ENCODE peak calls at places on chromosome 10, in seven cellular contexts. I is prostate gland, G is PC-9, M is K562, Q is fibroblast of the aortic adventitia, J is fibroblast of lung, L is kidney epithelial cell. C is an unnamed sample.

GRCh38 chr10:1266033-1266802 is 210.0 kb downstream of the WDR37 start:
- DNase-seq in I (no peak), G (no peak), M (no peak), Q (no peak), J (no peak), L (no peak), C (no peak)

GRCh38 chr10:23198610-23198939 is 6.5 kb downstream of the PTF1A start:
- DNase-seq in I (no peak), G (no peak), M (no peak), Q (no peak), J (no peak), L (no peak), C (no peak)

GRCh38 chr10:29420744-29421143 is 131.9 kb downstream of the LYZL1 start:
- DNase-seq in I (no peak), G (no peak), M (no peak), Q (no peak), J (no peak), L (no peak), C (no peak)

GRCh38 chr10:88702848-88703597 is 3.0 kb upstream of the LIPK start:
- DNase-seq in I (no peak), G (peak), M (no peak), Q (no peak), J (peak), L (peak), C (no peak)

GRCh38 chr10:58851606-58852005 is 324.8 kb upstream of the PHYHIPL start:
- DNase-seq in I (no peak), G (no peak), M (no peak), Q (no peak), J (no peak), L (no peak), C (no peak)

GRCh38 chr10:133160813-133161471 is 923 bp downstream of the KNDC1 start:
- DNase-seq in I (no peak), G (no peak), M (no peak), Q (no peak), J (no peak), L (no peak), C (no peak)

GRCh38 chr10:100346351-100346764 is 675 bp upstream of the SCD start:
- DNase-seq in I (peak), G (peak), M (peak), Q (peak), J (peak), L (no peak), C (peak)

GRCh38 chr10:31148955-31149354 is 117.3 kb upstream of the ZNF438 start:
- DNase-seq in I (no peak), G (no peak), M (no peak), Q (peak), J (no peak), L (no peak), C (no peak)

GRCh38 chr10:56507033-56507432 is 146.0 kb upstream of the ZWINT start:
- DNase-seq in I (no peak), G (no peak), M (no peak), Q (no peak), J (no peak), L (no peak), C (no peak)

GRCh38 chr10:71548494-71548846 is 151.8 kb downstream of the CDH23 start:
- DNase-seq in I (no peak), G (no peak), M (peak), Q (no peak), J (no peak), L (no peak), C (no peak)

GRCh38 chr10:57844387-57844998 is 423.2 kb downstream of the IPMK start:
- DNase-seq in I (no peak), G (no peak), M (no peak), Q (no peak), J (no peak), L (peak), C (no peak)

GRCh38 chr10:133103311-133103910 is 15.7 kb downstream of the ADGRA1 start:
- DNase-seq in I (no peak), G (no peak), M (no peak), Q (no peak), J (no peak), L (no peak), C (no peak)

GRCh38 chr10:12847361-12847975 is 154.0 kb downstream of the CCDC3 start:
- DNase-seq in I (no peak), G (no peak), M (peak), Q (no peak), J (no peak), L (no peak), C (no peak)

GRCh38 chr10:110820321-110820814 is 51.4 kb upstream of the PDCD4 start:
- DNase-seq in I (peak), G (no peak), M (no peak), Q (peak), J (peak), L (no peak), C (no peak)

GRCh38 chr10:96556003-96556402 is 30.8 kb downstream of the TM9SF3 start:
- DNase-seq in I (no peak), G (no peak), M (no peak), Q (peak), J (peak), L (no peak), C (no peak)

GRCh38 chr10:48390933-48391845 is 84.7 kb downstream of the MAPK8 start:
- DNase-seq in I (no peak), G (peak), M (peak), Q (peak), J (peak), L (peak), C (no peak)

GRCh38 chr10:132208489-132209050 is 21.8 kb downstream of the DPYSL4 start:
- DNase-seq in I (no peak), G (no peak), M (no peak), Q (no peak), J (no peak), L (no peak), C (no peak)

GRCh38 chr10:71697938-71698709 is 21.5 kb downstream of the C10orf105 start:
- DNase-seq in I (no peak), G (no peak), M (peak), Q (no peak), J (no peak), L (no peak), C (no peak)

DNA sequence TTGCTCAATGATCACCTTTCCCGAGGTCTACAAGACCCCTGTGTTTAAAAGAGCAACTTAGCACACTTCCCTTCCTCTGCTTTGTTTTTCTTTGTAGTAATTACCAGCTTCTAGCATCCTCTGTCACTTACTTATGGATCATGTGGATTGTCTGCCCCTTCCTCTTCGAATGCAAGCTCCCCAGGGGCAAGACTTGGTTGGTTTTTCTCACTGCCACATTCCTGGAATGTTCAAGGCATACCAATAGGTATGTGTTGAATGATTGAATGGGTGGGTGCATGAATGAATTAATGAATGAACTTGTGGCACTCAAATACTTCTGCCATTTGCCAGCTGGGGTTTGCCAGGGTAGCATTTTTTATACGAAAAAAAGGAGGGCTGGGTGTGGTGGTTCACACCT is 294.0 kb downstream of the PRPF18 start:
- DNase-seq in I (no peak), G (no peak), M (no peak), Q (no peak), J (no peak), L (no peak), C (no peak)
- TF ChIP-seq CTCF in I (no peak), G (no peak), M (no peak), Q (no peak), J (no peak), L (no peak), C (no peak)

DNA sequence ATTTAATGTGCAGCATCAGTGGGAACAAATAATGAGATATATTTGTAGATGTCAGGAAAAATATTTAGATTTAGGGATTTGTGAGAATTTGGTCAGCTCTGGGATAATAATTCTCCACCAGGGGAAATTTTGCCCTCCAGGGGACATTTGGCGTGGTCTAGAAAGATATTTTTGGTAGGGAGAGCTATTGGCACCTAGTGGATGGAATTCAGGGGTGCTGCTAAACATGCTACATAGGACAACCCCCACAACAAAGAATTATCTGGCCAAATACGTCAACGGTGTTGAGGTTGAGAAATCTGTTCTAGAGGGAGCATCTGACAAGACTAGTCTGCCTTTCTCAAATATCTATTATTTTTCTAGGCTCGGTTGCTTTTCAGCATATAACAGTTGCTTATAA is 2.1 kb downstream of the ADK start:
- DNase-seq in I (no peak), G (peak), M (peak), Q (peak), J (peak), L (no peak), C (no peak)
- TF ChIP-seq CTCF in I (no peak), G (peak), M (peak), Q (peak), J (peak), L (peak), C (peak)

GRCh38 chr10:128280271-128280670 is 154.0 kb upstream of the MKI67 start:
- DNase-seq in I (no peak), G (no peak), M (peak), Q (no peak), J (no peak), L (no peak), C (no peak)
- TF ChIP-seq CTCF in I (no peak), G (no peak), M (no peak), Q (no peak), J (no peak), L (no peak), C (no peak)

GRCh38 chr10:77131214-77131613 is 506.4 kb downstream of the KCNMA1 start:
- DNase-seq in I (no peak), G (no peak), M (no peak), Q (no peak), J (peak), L (no peak), C (no peak)
- TF ChIP-seq CTCF in I (no peak), G (no peak), M (no peak), Q (no peak), J (no peak), L (no peak), C (no peak)

GRCh38 chr10:119480667-119481066 is 61.9 kb downstream of the RGS10 start:
- DNase-seq in I (no peak), G (no peak), M (no peak), Q (peak), J (no peak), L (no peak), C (no peak)

GRCh38 chr10:119479532-119479931 is 63.0 kb downstream of the RGS10 start:
- DNase-seq in I (no peak), G (no peak), M (no peak), Q (no peak), J (no peak), L (no peak), C (no peak)

GRCh38 chr10:119477444-119477843 is 65.1 kb downstream of the RGS10 start:
- DNase-seq in I (no peak), G (no peak), M (no peak), Q (no peak), J (no peak), L (no peak), C (no peak)

GRCh38 chr10:119479048-119479394 is 63.5 kb downstream of the RGS10 start:
- DNase-seq in I (no peak), G (no peak), M (no peak), Q (no peak), J (no peak), L (no peak), C (no peak)

DNA sequence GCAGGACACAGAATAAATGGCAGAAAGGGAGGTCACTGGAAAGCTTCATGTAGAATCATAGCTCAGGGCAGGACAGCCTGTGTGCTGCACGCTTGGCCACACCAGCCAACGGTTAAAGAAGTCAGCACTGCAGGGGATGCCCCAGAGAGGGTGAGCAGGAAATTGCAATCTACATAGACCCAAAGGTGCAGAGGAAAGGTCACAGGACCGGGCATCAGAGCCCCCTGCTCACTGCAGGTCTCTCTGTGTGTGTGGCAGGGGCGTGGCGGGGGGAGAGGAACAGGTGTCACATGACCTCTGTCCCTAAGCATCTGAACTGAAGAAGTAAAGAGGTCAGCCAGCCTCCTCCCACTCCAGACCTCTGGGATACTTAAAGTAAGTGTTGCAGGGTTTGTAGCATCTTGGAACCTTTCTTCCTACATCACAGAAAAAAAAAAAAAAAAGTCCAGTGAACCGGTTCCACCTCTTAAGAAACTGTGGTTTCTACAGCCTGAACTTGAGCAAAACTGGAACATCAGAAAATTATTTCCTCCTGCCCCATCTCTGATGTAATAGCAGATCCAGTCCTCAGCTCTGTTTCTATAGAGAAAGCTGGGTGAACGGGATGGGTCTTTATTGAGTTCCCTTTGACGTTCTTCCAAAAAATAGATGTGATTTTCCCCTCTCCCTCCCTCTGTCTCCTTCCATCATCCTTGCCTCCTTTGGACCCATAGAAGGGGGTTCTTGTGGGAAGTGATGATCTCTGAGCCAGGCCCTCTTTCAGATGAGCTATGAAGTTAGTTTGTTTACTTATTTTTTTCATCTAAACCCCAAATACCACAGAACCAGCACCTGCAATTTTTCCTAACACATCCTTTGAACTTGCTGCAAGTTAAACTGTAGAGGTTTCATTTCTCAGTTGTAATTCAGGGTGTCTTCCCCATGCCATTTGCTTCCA is 64.1 kb downstream of the RGS10 start:
- DNase-seq in I (no peak), G (no peak), M (no peak), Q (no peak), J (no peak), L (no peak), C (no peak)
- TF ChIP-seq CTCF in I (no peak), G (no peak), M (no peak), Q (no peak), J (no peak), L (no peak), C (no peak)

GRCh38 chr10:102674566-102674965 is 30.3 kb downstream of the TRIM8 start:
- DNase-seq in I (no peak), G (no peak), M (no peak), Q (no peak), J (no peak), L (no peak), C (no peak)
- TF ChIP-seq CTCF in I (no peak), G (no peak), M (no peak), Q (no peak), J (no peak), L (no peak), C (no peak)

C was measured in AG09319.